ENCODE peak calls at places on chromosomes 13 and 19, in seven cellular contexts. M, E, A, F, W, N and I are unnamed samples.

GRCh38 chr13:26011996-26012688 is 39.7 kb downstream of the SHISA2 start:
- DNase-seq in M (no peak), E (no peak), A (no peak), F (no peak), W (no peak), N (no peak), I (no peak)

GRCh38 chr19:2552859-2553258 is 76.9 kb downstream of the GADD45B start:
- DNase-seq in M (no peak), E (no peak), A (no peak), F (no peak), W (no peak), N (no peak), I (no peak)

GRCh38 chr13:110575322-110576069 is 14.0 kb upstream of the RAB20 start:
- DNase-seq in M (no peak), E (no peak), A (no peak), F (no peak), W (no peak), N (no peak), I (no peak)

GRCh38 chr19:8310342-8311055 is 2.3 kb upstream of the CD320 start:
- DNase-seq in M (no peak), E (peak), A (peak), F (no peak), W (no peak), N (peak), I (no peak)

GRCh38 chr13:113062691-113063090 is 42.9 kb upstream of the F7 start:
- DNase-seq in M (no peak), E (no peak), A (no peak), F (no peak), W (no peak), N (no peak), I (no peak)

GRCh38 chr19:39475748-39476147 is 4.9 kb upstream of the TIMM50 start:
- DNase-seq in M (no peak), E (no peak), A (no peak), F (no peak), W (no peak), N (no peak), I (no peak)

GRCh38 chr13:42497798-42498197 is 76.2 kb upstream of the TNFSF11 start:
- DNase-seq in M (no peak), E (no peak), A (no peak), F (no peak), W (no peak), N (no peak), I (no peak)

GRCh38 chr19:53183146-53183545 is 10.0 kb downstream of the ZNF665 start:
- DNase-seq in M (no peak), E (no peak), A (no peak), F (no peak), W (no peak), N (no peak), I (no peak)

GRCh38 chr13:61253105-61253877 is 162.4 kb downstream of the PCDH20 start:
- DNase-seq in M (no peak), E (no peak), A (no peak), F (no peak), W (no peak), N (no peak), I (no peak)

GRCh38 chr19:40799558-40800338 is 757 bp downstream of the EGLN2 start:
- DNase-seq in M (no peak), E (peak), A (no peak), F (no peak), W (no peak), N (no peak), I (no peak)